ENCODE peak calls at places on chromosome 6, in six cellular contexts. R is activated CD4-positive, alpha-beta memory T cell treated with anti-CD3 and anti-CD28 coated beads for 36 hours; J is stimulated activated CD8-positive, alpha-beta memory T cell treated with anti-CD3 and anti-CD28 coated beads, Interleukin-15, amount 100 ng/mL, for 1 hour; K is activated T-cell treated with anti-CD3 and anti-CD28 coated beads, Interleukin-2, amount 50 U/mL, for 24 hours; X is AG10803; S is NCI-H146. U is an unnamed sample.

GRCh38 chr6:40788661-40789111 is 201.5 kb upstream of the LRFN2 start:
- DNase-seq in R (peak; percentile 49), J (no peak), K (peak; percentile 42), X (peak; percentile 43), S (no peak), U (no peak)

GRCh38 chr6:90187437-90188049 is 109.1 kb downstream of the BACH2 start:
- DNase-seq in R (no peak), J (no peak), K (no peak), X (no peak), S (no peak), U (no peak)

GRCh38 chr6:37741757-37742400 is 44.2 kb upstream of the MDGA1 start:
- DNase-seq in R (peak; percentile 32), J (no peak), K (no peak), X (peak; percentile 11), S (peak; percentile 68), U (peak; percentile 41)

GRCh38 chr6:112651239-112651638 is 304.1 kb downstream of the RFPL4B start:
- DNase-seq in R (no peak), J (no peak), K (no peak), X (no peak), S (no peak), U (no peak)

GRCh38 chr6:154249499-154250298 is 106.9 kb downstream of the IPCEF1 start:
- DNase-seq in R (peak; percentile 56), J (no peak), K (no peak), X (no peak), S (no peak), U (no peak)

GRCh38 chr6:147382945-147383554 is 125.4 kb upstream of the SAMD5 start:
- DNase-seq in R (no peak), J (no peak), K (no peak), X (peak; percentile 55), S (peak; percentile 17), U (peak; percentile 31)

GRCh38 chr6:121823437-121823851 is 388.0 kb downstream of the GJA1 start:
- DNase-seq in R (no peak), J (no peak), K (no peak), X (peak; percentile 89), S (no peak), U (no peak)

GRCh38 chr6:6131492-6132109 is 124.9 kb upstream of the NRN1 start:
- DNase-seq in R (no peak), J (no peak), K (no peak), X (peak; percentile 25), S (peak; percentile 16), U (peak; percentile 29)

GRCh38 chr6:122797537-122797936 is 8.5 kb downstream of the SMPDL3A start:
- DNase-seq in R (no peak), J (no peak), K (no peak), X (no peak), S (no peak), U (no peak)

GRCh38 chr6:32947552-32948465 is 5.1 kb downstream of the HLA-DMA start:
- DNase-seq in R (peak; percentile 63), J (no peak), K (no peak), X (peak; percentile 31), S (peak; percentile 47), U (peak; percentile 76)

GRCh38 chr6:39923394-39923793 is 10.9 kb downstream of the MOCS1 start:
- DNase-seq in R (no peak), J (no peak), K (no peak), X (no peak), S (no peak), U (no peak)

GRCh38 chr6:45681860-45682488 is 304.2 kb upstream of the SUPT3H start:
- DNase-seq in R (peak; percentile 82), J (no peak), K (no peak), X (peak; percentile 63), S (no peak), U (no peak)

GRCh38 chr6:106735136-106735535 is 105.8 kb downstream of the QRSL1 start:
- DNase-seq in R (no peak), J (no peak), K (no peak), X (no peak), S (no peak), U (no peak)

GRCh38 chr6:5507056-5507722 is 245.9 kb downstream of the FARS2 start:
- DNase-seq in R (no peak), J (no peak), K (no peak), X (no peak), S (no peak), U (no peak)

GRCh38 chr6:29834564-29835436 is 7.2 kb downstream of the HLA-G start:
- DNase-seq in R (peak; percentile 65), J (peak; percentile 23), K (peak; percentile 77), X (peak; percentile 8), S (peak; percentile 4), U (no peak)

GRCh38 chr6:14317616-14318015 is 200.0 kb downstream of the CD83 start:
- DNase-seq in R (no peak), J (no peak), K (no peak), X (no peak), S (no peak), U (no peak)

GRCh38 chr6:3341467-3341866 is 82.7 kb downstream of the PSMG4 start:
- DNase-seq in R (no peak), J (no peak), K (no peak), X (peak; percentile 95), S (no peak), U (no peak)

GRCh38 chr6:14584450-14584849 is 466.9 kb downstream of the CD83 start:
- DNase-seq in R (no peak), J (no peak), K (no peak), X (peak; percentile 6), S (peak; percentile 52), U (peak; percentile 15)

GRCh38 chr6:16676376-16676775 is 84.9 kb downstream of the ATXN1 start:
- DNase-seq in R (no peak), J (no peak), K (no peak), X (no peak), S (no peak), U (no peak)

GRCh38 chr6:29071831-29072723 is 15.0 kb downstream of the OR2B3 start:
- DNase-seq in R (no peak), J (no peak), K (no peak), X (peak; percentile 15), S (peak; percentile 16), U (peak; percentile 59)

GRCh38 chr6:168116975-168117899 is 38.2 kb upstream of the FRMD1 start:
- DNase-seq in R (no peak), J (no peak), K (peak; percentile 13), X (no peak), S (no peak), U (peak; percentile 76)